ENCODE peak calls at places on chromosomes 5 and 9, in seven cellular contexts. A is PC-3; Q is body of pancreas; N is activated T-cell treated with anti-CD3 and anti-CD28 coated beads, Interleukin-2, amount 50 U/mL, for 1 hour; Z is stimulated activated CD4-positive, alpha-beta T cell treated with anti-CD3 and anti-CD28 coated beads, TNF-alpha, amount 100 ng/mL, for 1 hour; D is Calu3; K is ACHN. X is an unnamed sample.

GRCh38 chr5:88553926-88554325 is 285.3 kb upstream of the TMEM161B start:
- DNase-seq in A (no peak), Q (no peak), N (no peak), Z (no peak), D (no peak), K (no peak), X (no peak)

GRCh38 chr9:122364783-122365150 is 6.1 kb upstream of the PTGS1 start:
- DNase-seq in A (no peak), Q (peak), N (no peak), Z (no peak), D (no peak), K (no peak), X (no peak)

GRCh38 chr9:107545036-107545435 is 55.5 kb upstream of the KLF4 start:
- DNase-seq in A (no peak), Q (no peak), N (no peak), Z (no peak), D (no peak), K (no peak), X (no peak)

GRCh38 chr5:71937906-71938698 is 169.2 kb upstream of the MAP1B start:
- DNase-seq in A (no peak), Q (no peak), N (no peak), Z (no peak), D (no peak), K (no peak), X (no peak)

GRCh38 chr9:101601904-101602765 is 7.4 kb upstream of the PPP3R2 start:
- DNase-seq in A (peak), Q (peak), N (no peak), Z (no peak), D (peak), K (peak), X (peak)

GRCh38 chr5:96324708-96325107 is 108.3 kb downstream of the PCSK1 start:
- DNase-seq in A (peak), Q (no peak), N (no peak), Z (no peak), D (peak), K (peak), X (no peak)

GRCh38 chr9:130681769-130682489 is 11.7 kb upstream of the EXOSC2 start:
- DNase-seq in A (no peak), Q (peak), N (no peak), Z (no peak), D (no peak), K (no peak), X (no peak)

GRCh38 chr9:34190996-34191892 is 12.4 kb downstream of the UBAP1 start:
- DNase-seq in A (peak), Q (no peak), N (no peak), Z (no peak), D (no peak), K (peak), X (peak)

GRCh38 chr5:90119531-90119940 is 290.0 kb downstream of the CETN3 start:
- DNase-seq in A (peak), Q (no peak), N (no peak), Z (no peak), D (no peak), K (no peak), X (no peak)

GRCh38 chr9:77946969-77947368 is 84.6 kb downstream of the GNAQ start:
- DNase-seq in A (peak), Q (peak), N (no peak), Z (no peak), D (no peak), K (no peak), X (no peak)

GRCh38 chr5:66829826-66830225 is 233.6 kb downstream of the MAST4 start:
- DNase-seq in A (peak), Q (no peak), N (no peak), Z (no peak), D (no peak), K (no peak), X (no peak)

GRCh38 chr5:6468870-6469269 is 20.2 kb downstream of the UBE2QL1 start:
- DNase-seq in A (no peak), Q (no peak), N (no peak), Z (no peak), D (no peak), K (no peak), X (no peak)

GRCh38 chr9:137281345-137282116 is 4.0 kb downstream of the TOR4A start:
- DNase-seq in A (no peak), Q (no peak), N (no peak), Z (no peak), D (no peak), K (no peak), X (peak)

GRCh38 chr5:177195307-177195952 is 61.9 kb downstream of the NSD1 start:
- DNase-seq in A (no peak), Q (no peak), N (no peak), Z (no peak), D (no peak), K (no peak), X (no peak)

GRCh38 chr9:10396641-10397040 is 216.2 kb downstream of the PTPRD start:
- DNase-seq in A (no peak), Q (no peak), N (no peak), Z (no peak), D (no peak), K (no peak), X (no peak)